ENCODE peak calls at places on chromosome 19, in seven cellular contexts. I, X, E, L, Y, W and J are unnamed samples.

GRCh38 chr19:43809762-43810696 is 7.8 kb upstream of the LYPD5 start:
- DNase-seq in W (peak; percentile 66), X (no peak), Y (peak; percentile 56), I (peak; percentile 47), L (peak; percentile 67), E (no peak), J (peak; percentile 32)

GRCh38 chr19:947090-947706 is 21.4 kb downstream of the ARID3A start:
- DNase-seq in W (no peak), X (no peak), I (peak; percentile 65), L (no peak), E (no peak), Y (peak; percentile 57), J (no peak)

GRCh38 chr19:45172611-45173208 is 5.3 kb downstream of the TRAPPC6A start:
- DNase-seq in E (no peak), X (no peak), Y (no peak), W (no peak), L (no peak), I (no peak), J (no peak)

GRCh38 chr19:17909017-17909732 is 23.6 kb upstream of the CCDC124 start:
- DNase-seq in W (no peak), X (no peak), L (no peak), Y (no peak), E (peak; percentile 65), I (no peak), J (no peak)

GRCh38 chr19:23183251-23183650 is 66.4 kb downstream of the ZNF730 start:
- DNase-seq in W (no peak), E (no peak), X (no peak), I (no peak), L (no peak), Y (no peak), J (no peak)

GRCh38 chr19:35942235-35942634 is 6.1 kb downstream of the LRFN3 start:
- DNase-seq in L (no peak), E (no peak), W (no peak), X (no peak), I (peak; percentile 6), Y (no peak), J (no peak)

GRCh38 chr19:16365300-16365996 is 40.8 kb downstream of the KLF2 start:
- DNase-seq in I (no peak), E (no peak), L (no peak), W (no peak), X (no peak), Y (no peak), J (no peak)

GRCh38 chr19:17747205-17748098 is 3.8 kb upstream of the FCHO1 start:
- DNase-seq in E (peak; percentile 91), I (peak; percentile 98), X (peak; percentile 91), L (peak; percentile 86), Y (peak; percentile 98), W (peak; percentile 75), J (peak; percentile 72)

GRCh38 chr19:32676895-32677359 is 1.3 kb downstream of the RGS9BP start:
- DNase-seq in I (no peak), Y (no peak), W (no peak), X (no peak), L (no peak), E (no peak), J (no peak)

GRCh38 chr19:18415177-18415867 is 3.9 kb upstream of the SSBP4 start:
- DNase-seq in E (no peak), I (no peak), Y (no peak), L (peak; percentile 88), W (peak; percentile 63), X (peak; percentile 93), J (no peak)

GRCh38 chr19:33683881-33684549 is 62.3 kb downstream of the CHST8 start:
- DNase-seq in L (peak; percentile 27), W (peak; percentile 10), E (peak; percentile 47), X (peak; percentile 20), Y (no peak), I (no peak), J (peak; percentile 6)

GRCh38 chr19:38656171-38656981 is 8.9 kb downstream of the ACTN4 start:
- DNase-seq in Y (no peak), X (no peak), I (no peak), W (peak; percentile 47), L (peak; percentile 80), E (no peak), J (no peak)

GRCh38 chr19:40775632-40776022 is 306 bp downstream of the MIA start:
- DNase-seq in X (no peak), Y (no peak), I (no peak), W (no peak), L (no peak), E (no peak), J (no peak)
- TF ChIP-seq CTCF in X (no peak), Y (no peak), I (no peak), W (no peak), L (no peak), E (no peak), J (no peak)

DNA sequence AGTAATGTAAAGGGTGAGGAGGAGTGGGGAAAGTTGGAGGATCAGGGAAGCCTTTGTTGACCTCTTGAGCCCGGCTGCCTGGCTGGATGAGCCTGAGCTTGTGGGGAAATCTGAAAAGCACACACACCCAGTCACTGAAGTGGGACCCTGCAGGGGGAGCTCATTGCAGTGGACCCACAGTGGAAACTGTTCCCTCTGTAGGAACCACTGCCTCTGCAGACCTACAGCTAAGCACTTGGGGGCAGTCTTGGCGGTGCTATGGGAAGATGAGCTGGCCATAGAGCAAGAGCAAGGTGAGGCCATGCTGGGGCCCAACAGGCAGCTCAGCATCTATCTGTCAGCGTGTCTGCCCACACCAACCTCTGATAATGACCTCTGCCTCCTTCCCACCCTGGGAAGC is 294.8 kb downstream of the TSHZ3 start:
- DNase-seq in Y (no peak), L (peak; percentile 63), W (peak; percentile 67), I (no peak), X (peak; percentile 14), E (no peak), J (peak; percentile 56)
- TF ChIP-seq CTCF in Y (no peak), L (peak; percentile 80), W (peak; percentile 76), I (no peak), X (peak; percentile 57), E (no peak), J (peak; percentile 88)

GRCh38 chr19:56066152-56067023 is 54.7 kb downstream of the ZNF787 start:
- DNase-seq in L (peak; percentile 22), X (peak; percentile 50), W (no peak), I (peak; percentile 76), E (peak; percentile 81), Y (peak; percentile 84), J (peak; percentile 4)
- TF ChIP-seq CTCF in L (peak; percentile 80), X (peak; percentile 91), W (peak; percentile 91), I (peak; percentile 89), E (peak; percentile 92), Y (peak; percentile 93), J (peak; percentile 83)

GRCh38 chr19:2061093-2061935 is 10.3 kb upstream of the MKNK2 start:
- DNase-seq in Y (peak; percentile 99), I (peak; percentile 99), L (peak; percentile 97), E (peak; percentile 100), X (peak; percentile 99), W (peak; percentile 98), J (peak; percentile 92)

GRCh38 chr19:2062770-2063169 is 11.7 kb upstream of the MKNK2 start:
- DNase-seq in I (no peak), X (no peak), Y (no peak), L (no peak), W (no peak), E (no peak), J (no peak)

GRCh38 chr19:2063824-2064223 is 12.8 kb upstream of the MKNK2 start:
- DNase-seq in W (no peak), X (no peak), I (no peak), Y (no peak), E (no peak), L (no peak), J (no peak)

GRCh38 chr19:2064395-2064787 is 13.3 kb upstream of the MKNK2 start:
- DNase-seq in X (no peak), E (no peak), Y (no peak), I (no peak), W (no peak), L (no peak), J (no peak)

DNA sequence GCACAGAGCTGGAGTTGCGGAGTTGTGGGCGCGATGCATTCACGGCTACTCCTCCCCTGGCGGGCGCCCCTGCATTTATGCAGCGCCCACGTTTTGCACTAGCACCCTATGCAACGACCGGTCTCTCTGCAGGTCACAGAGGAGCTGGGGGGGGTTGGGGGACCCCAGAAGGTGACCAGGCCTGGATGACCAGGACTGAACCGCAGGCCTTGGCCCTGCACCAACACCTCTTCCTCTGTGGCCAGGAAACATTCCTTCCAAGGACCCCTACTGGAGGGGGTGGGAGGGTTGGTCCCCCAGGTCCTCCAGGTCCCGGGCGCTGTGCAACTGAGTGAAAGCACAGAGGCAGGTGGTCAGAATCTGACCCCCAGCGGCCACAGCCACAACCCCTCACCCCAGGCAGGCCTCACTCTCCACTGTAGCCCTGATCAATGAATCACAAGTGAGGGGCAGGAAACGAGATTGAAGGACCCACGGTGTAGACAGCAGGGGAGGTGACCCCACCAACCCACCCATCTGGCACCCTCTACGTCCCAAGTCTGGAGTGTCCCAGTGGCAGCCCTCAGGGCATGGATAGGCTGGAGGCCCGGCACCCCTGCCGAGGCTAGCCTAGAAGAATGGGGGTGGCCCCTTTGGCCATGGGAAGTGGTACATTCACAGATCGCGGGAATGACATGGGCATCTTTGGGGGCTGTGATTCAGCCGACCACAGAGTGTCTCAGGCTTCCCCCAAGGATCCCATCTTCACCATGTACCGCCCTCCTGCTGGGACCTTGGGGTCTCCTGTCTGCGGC is 11.1 kb upstream of the MKNK2 start:
- DNase-seq in W (no peak), Y (no peak), L (no peak), X (no peak), I (no peak), E (no peak), J (no peak)
- TF ChIP-seq CTCF in W (no peak), Y (peak; percentile 9), L (no peak), X (peak; percentile 23), I (peak; percentile 15), E (no peak), J (no peak)

GRCh38 chr19:55913643-55914268 is 18.4 kb downstream of the NLRP13 start:
- DNase-seq in I (no peak), E (no peak), W (no peak), Y (no peak), X (no peak), L (no peak), J (no peak)
- TF ChIP-seq CTCF in I (peak; percentile 11), E (no peak), W (no peak), Y (no peak), X (no peak), L (no peak), J (no peak)